ENCODE peak calls at places on chromosome 14, in nine cellular contexts. P is activated CD4-positive, alpha-beta T cell treated with anti-CD3 and anti-CD28 coated beads, Interleukin-2, amount 50 U/mL, for 24 hours; L is activated naive CD4-positive, alpha-beta T cell; Z is HAP-1; S is GM04504; K is stimulated activated naive CD8-positive, alpha-beta T cell treated with anti-CD3 and anti-CD28 coated beads, Interleukin-15, Interleukin-2, amounts not matched to agents 100 U/mL and 50 U/mL, for 24 hours; V is activated T-helper 9 cell treated with anti-CD3 and anti-CD28 coated beads, Interleukin-2, amount 50 U/mL, for 16 hours; H is Caki2; Y is posterior cingulate gyrus. N is an unnamed sample.
A peak's percentile ranks its signal among the peaks of the same experiment; 100 is the strongest.

GRCh38 chr14:105879867-105880561 is 353.6 kb downstream of the TMEM121 start:
- DNase-seq in P (no peak), L (no peak), Z (peak; percentile 5), S (no peak), K (no peak), V (no peak), H (no peak), Y (peak; percentile 5), N (peak; percentile 65)

GRCh38 chr14:68616255-68616902 is 176.5 kb downstream of the ZFP36L1 start:
- DNase-seq in P (no peak), L (no peak), Z (no peak), S (no peak), K (no peak), V (no peak), H (peak; percentile 23), Y (no peak), N (peak; percentile 31)

GRCh38 chr14:21395450-21395849 is 11.6 kb upstream of the SUPT16H start:
- DNase-seq in P (no peak), L (no peak), Z (no peak), S (no peak), K (no peak), V (no peak), H (no peak), Y (no peak), N (no peak)

GRCh38 chr14:99079061-99079727 is 192.8 kb downstream of the BCL11B start:
- DNase-seq in P (no peak), L (no peak), Z (no peak), S (no peak), K (no peak), V (no peak), H (no peak), Y (no peak), N (no peak)

GRCh38 chr14:102873131-102873530 is 49.3 kb upstream of the AMN start:
- DNase-seq in P (no peak), L (no peak), Z (no peak), S (no peak), K (no peak), V (no peak), H (no peak), Y (no peak), N (no peak)

GRCh38 chr14:78341827-78342389 is 171.7 kb downstream of the NRXN3 start:
- DNase-seq in P (no peak), L (no peak), Z (no peak), S (no peak), K (no peak), V (no peak), H (no peak), Y (no peak), N (no peak)

GRCh38 chr14:35927727-35928126 is 101.6 kb downstream of the BRMS1L start:
- DNase-seq in P (no peak), L (no peak), Z (no peak), S (no peak), K (no peak), V (no peak), H (no peak), Y (no peak), N (no peak)

GRCh38 chr14:106738075-106738474 is 1211.7 kb downstream of the TMEM121 start:
- DNase-seq in P (no peak), L (no peak), Z (no peak), S (no peak), K (no peak), V (peak; percentile 19), H (no peak), Y (no peak), N (no peak)

GRCh38 chr14:33509927-33510535 is 440.8 kb downstream of the EGLN3 start:
- DNase-seq in P (no peak), L (no peak), Z (no peak), S (no peak), K (no peak), V (no peak), H (no peak), Y (no peak), N (no peak)

GRCh38 chr14:97832734-97833133 is 1035.6 kb downstream of the VRK1 start:
- DNase-seq in P (no peak), L (no peak), Z (no peak), S (no peak), K (no peak), V (no peak), H (no peak), Y (no peak), N (no peak)

GRCh38 chr14:26719514-26719913 is 121.7 kb upstream of the NOVA1 start:
- DNase-seq in P (no peak), L (no peak), Z (no peak), S (no peak), K (no peak), V (no peak), H (no peak), Y (no peak), N (no peak)

GRCh38 chr14:53519137-53519536 is 366.0 kb upstream of the DDHD1 start:
- DNase-seq in P (no peak), L (no peak), Z (no peak), S (no peak), K (no peak), V (no peak), H (no peak), Y (no peak), N (no peak)

GRCh38 chr14:52513249-52513648 is 39.1 kb downstream of the TXNDC16 start:
- DNase-seq in P (no peak), L (no peak), Z (no peak), S (no peak), K (no peak), V (no peak), H (no peak), Y (no peak), N (no peak)

N was measured in KBM-7.